ENCODE peak calls at places on chromosomes 12 and 14, in eight cellular contexts. J, X, P, R, V, G, U and W are unnamed samples.

GRCh38 chr14:91231446-91231845 is 13.1 kb downstream of the GPR68 start:
- DNase-seq in J (no peak), P (no peak), R (no peak), X (peak; percentile 15), V (no peak), G (no peak), U (no peak), W (no peak)

GRCh38 chr12:114834621-114835020 is 150.6 kb upstream of the TBX3 start:
- DNase-seq in J (no peak), U (no peak), P (no peak), G (peak; percentile 94), X (peak; percentile 46), V (no peak), R (no peak), W (no peak)

GRCh38 chr12:89663577-89664357 is 44.9 kb downstream of the ATP2B1 start:
- DNase-seq in G (no peak), X (peak; percentile 20), J (no peak), R (no peak), U (no peak), V (peak; percentile 23), P (no peak), W (no peak)

GRCh38 chr12:19397534-19397933 is 41.8 kb upstream of the AEBP2 start:
- DNase-seq in G (no peak), X (peak; percentile 60), P (no peak), V (no peak), U (peak; percentile 43), J (no peak), R (no peak), W (no peak)

GRCh38 chr14:56333361-56334279 is 215.4 kb downstream of the PELI2 start:
- DNase-seq in G (no peak), X (peak; percentile 93), R (no peak), J (no peak), P (no peak), U (no peak), V (peak; percentile 28), W (no peak)

GRCh38 chr14:60565211-60565610 is 56.3 kb downstream of the SIX6 start:
- DNase-seq in P (no peak), R (no peak), J (no peak), X (peak; percentile 62), U (no peak), V (no peak), G (no peak), W (no peak)

GRCh38 chr14:23610090-23610814 is 25.9 kb upstream of the DHRS2 start:
- DNase-seq in G (no peak), V (no peak), P (no peak), R (no peak), J (no peak), U (no peak), X (no peak), W (peak; percentile 44)

GRCh38 chr14:35201066-35201465 is 78.7 kb downstream of the PRORP start:
- DNase-seq in R (no peak), P (no peak), X (no peak), J (no peak), V (no peak), U (no peak), G (no peak), W (no peak)

GRCh38 chr14:77313374-77313773 is 7.3 kb downstream of the POMT2 start:
- DNase-seq in X (no peak), V (no peak), U (no peak), G (peak; percentile 86), J (no peak), P (no peak), R (no peak), W (no peak)

GRCh38 chr12:120692524-120693033 is 5.6 kb downstream of the MLEC start:
- DNase-seq in G (no peak), P (no peak), R (no peak), X (peak; percentile 45), U (peak; percentile 18), V (no peak), J (no peak), W (no peak)

GRCh38 chr12:66152732-66153131 is 17.1 kb downstream of the TMBIM4 start:
- DNase-seq in J (no peak), X (peak; percentile 56), G (no peak), V (no peak), P (no peak), U (no peak), R (no peak), W (no peak)

GRCh38 chr12:109475993-109476806 is 900 bp downstream of the KCTD10 start:
- DNase-seq in V (no peak), P (peak; percentile 55), U (no peak), X (no peak), R (no peak), G (peak; percentile 13), J (no peak), W (no peak)

GRCh38 chr12:93390565-93391297 is 13.0 kb downstream of the NUDT4 start:
- DNase-seq in V (no peak), G (peak; percentile 8), R (no peak), J (no peak), X (no peak), U (no peak), P (no peak), W (no peak)

GRCh38 chr12:1936406-1937320 is 18.2 kb upstream of the CACNA2D4 start:
- DNase-seq in P (no peak), G (no peak), R (no peak), X (peak; percentile 82), J (peak; percentile 87), V (peak; percentile 70), U (no peak), W (peak; percentile 87)

GRCh38 chr14:93759781-93760307 is 28.4 kb downstream of the PRIMA1 start:
- DNase-seq in X (no peak), U (no peak), R (peak; percentile 78), G (no peak), V (peak; percentile 58), J (peak; percentile 32), P (no peak), W (peak; percentile 23)

DNA sequence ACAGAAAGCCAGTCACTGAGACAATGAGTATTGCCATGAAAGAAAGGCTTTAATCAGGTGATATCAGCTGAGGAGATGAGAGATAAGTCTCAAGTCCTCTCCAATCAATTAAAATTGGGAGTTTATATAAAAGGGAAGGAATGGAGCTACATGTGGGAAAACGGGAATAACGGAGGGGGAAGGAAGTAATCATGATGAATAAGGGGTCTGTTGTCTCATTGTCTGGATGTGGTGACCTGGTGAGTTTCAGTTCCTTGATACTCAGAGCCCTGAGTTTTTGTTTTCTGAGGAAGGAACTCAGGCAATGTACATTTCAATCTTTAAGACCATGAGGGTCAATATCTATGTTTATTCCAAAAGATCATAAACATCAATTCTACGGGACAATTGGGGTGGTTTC is 198.8 kb downstream of the KITLG start:
- DNase-seq in U (no peak), X (no peak), R (no peak), J (no peak), P (no peak), V (no peak), G (no peak), W (no peak)
- H3K4me1 ChIP-seq in U (no peaks in the 10 kb centered on the region), X (no peaks in the 10 kb centered on the region), R (no peaks in the 10 kb centered on the region), J (no peaks in the 10 kb centered on the region), P (no peaks in the 10 kb centered on the region), V (no peaks in the 10 kb centered on the region), G (no peaks in the 10 kb centered on the region), W (no peaks in the 10 kb centered on the region)

DNA sequence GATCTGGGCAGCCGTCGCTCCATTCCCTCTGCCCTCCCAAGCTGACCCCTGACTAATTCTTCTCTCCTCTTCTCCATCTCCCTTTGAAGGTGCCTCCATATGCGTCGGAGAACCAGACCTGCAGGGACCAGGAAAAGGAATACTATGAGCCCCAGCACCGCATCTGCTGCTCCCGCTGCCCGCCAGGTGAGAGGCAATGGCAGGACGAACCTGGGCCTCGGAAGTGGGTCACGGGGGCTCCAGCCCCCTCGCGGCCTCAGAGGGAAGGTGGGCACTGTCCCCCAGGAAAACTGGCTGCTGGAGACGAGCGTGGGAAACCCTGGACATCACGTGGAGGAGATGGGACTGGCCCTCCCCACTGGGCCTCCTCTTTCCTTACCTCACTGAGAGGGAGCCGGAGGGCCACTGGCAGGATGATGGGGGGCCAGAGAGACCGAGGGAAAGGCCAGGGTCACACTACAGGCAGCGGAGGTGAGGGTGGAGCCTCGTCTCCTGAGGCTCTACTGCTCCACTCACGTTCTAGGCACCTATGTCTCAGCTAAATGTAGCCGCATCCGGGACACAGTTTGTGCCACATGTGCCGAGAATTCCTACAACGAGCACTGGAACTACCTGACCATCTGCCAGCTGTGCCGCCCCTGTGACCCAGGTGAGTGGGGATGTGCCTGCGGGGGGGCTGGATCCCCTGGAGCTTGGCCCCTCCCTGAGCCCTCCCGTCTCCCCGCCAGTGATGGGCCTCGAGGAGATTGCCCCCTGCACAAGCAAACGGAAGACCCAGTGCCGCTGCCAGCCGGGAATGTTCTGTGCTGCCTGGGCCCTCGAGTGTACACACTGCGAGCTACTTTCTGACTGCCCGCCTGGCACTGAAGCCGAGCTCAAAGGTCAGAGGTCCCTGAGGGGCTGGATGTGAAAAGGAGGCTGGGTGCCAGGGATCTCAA is 806 bp downstream of the LTBR start:
- DNase-seq in R (no peak), X (no peak), J (peak; percentile 31), G (no peak), P (no peak), V (no peak), U (peak; percentile 47), W (peak; percentile 58)
- H3K4me1 ChIP-seq in R (peaks cover 14% of the 10 kb centered on the region), X (peaks cover 20% of the 10 kb centered on the region), J (peaks cover 34% of the 10 kb centered on the region), G (peaks cover 2% of the 10 kb centered on the region), P (peaks cover 22% of the 10 kb centered on the region), V (no peaks in the 10 kb centered on the region), U (peaks cover 25% of the 10 kb centered on the region), W (peaks cover 6% of the 10 kb centered on the region)

DNA sequence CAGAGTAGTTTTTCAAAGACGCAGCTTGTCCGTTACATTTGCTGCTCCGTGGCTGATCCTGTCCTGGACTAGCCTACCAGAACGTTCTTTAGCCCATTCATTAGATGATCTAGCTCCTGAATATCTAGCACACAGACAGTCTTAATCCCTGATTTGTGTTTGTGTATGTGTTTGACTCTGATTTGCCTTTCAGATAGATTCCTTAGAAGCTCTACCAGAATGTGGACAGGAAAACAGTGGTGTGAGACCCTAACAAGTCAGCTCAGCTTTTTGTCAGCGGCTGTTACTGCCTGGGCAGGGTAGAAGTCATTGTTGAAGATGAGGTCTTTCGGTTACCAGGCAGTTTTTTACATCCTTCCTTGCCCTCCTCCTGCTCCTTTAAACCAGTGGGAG is 60.4 kb downstream of the SAMD4A start:
- DNase-seq in R (no peak), V (no peak), P (peak; percentile 30), U (no peak), X (no peak), G (peak; percentile 53), J (no peak), W (no peak)
- H3K4me1 ChIP-seq in R (peaks cover 37% of the 10 kb centered on the region), V (no peaks in the 10 kb centered on the region), P (peaks cover 32% of the 10 kb centered on the region), U (peaks cover 30% of the 10 kb centered on the region), X (peaks cover 30% of the 10 kb centered on the region), G (peaks cover 3% of the 10 kb centered on the region), J (peaks cover 10% of the 10 kb centered on the region), W (no peaks in the 10 kb centered on the region)

GRCh38 chr12:130593056-130593455 is 123.0 kb downstream of the RIMBP2 start:
- DNase-seq in V (no peak), J (no peak), U (no peak), G (no peak), R (no peak), P (no peak), X (no peak), W (no peak)

GRCh38 chr12:130589391-130590317 is 126.4 kb downstream of the RIMBP2 start:
- DNase-seq in G (no peak), R (no peak), X (no peak), J (no peak), P (no peak), U (no peak), V (no peak), W (no peak)

GRCh38 chr12:130591736-130592135 is 124.4 kb downstream of the RIMBP2 start:
- DNase-seq in G (no peak), P (no peak), J (no peak), U (no peak), X (no peak), V (peak; percentile 85), R (no peak), W (no peak)

GRCh38 chr12:130590685-130591084 is 125.4 kb downstream of the RIMBP2 start:
- DNase-seq in G (no peak), R (no peak), P (no peak), X (no peak), J (no peak), V (no peak), U (no peak), W (no peak)

GRCh38 chr12:130592641-130593040 is 123.5 kb downstream of the RIMBP2 start:
- DNase-seq in G (no peak), P (no peak), J (no peak), X (no peak), U (no peak), R (no peak), V (no peak), W (no peak)
- H3K4me1 ChIP-seq in G (peaks cover 5% of the 10 kb centered on the region), P (no peaks in the 10 kb centered on the region), J (no peaks in the 10 kb centered on the region), X (no peaks in the 10 kb centered on the region), U (no peaks in the 10 kb centered on the region), R (no peaks in the 10 kb centered on the region), V (peaks cover 48% of the 10 kb centered on the region), W (no peaks in the 10 kb centered on the region)